ENCODE peak calls at places on chromosomes 5 and 9, in six cellular contexts. Q is prostate gland, B is fibroblast of mammary gland, L is thoracic aorta, I is colonic mucosa, T is HepG2. H is an unnamed sample.

GRCh38 chr9:89408628-89409101 is 89.2 kb downstream of the SEMA4D start:
- DNase-seq in L (no peak), Q (no peak), I (no peak), B (no peak), T (no peak), H (no peak)

GRCh38 chr5:16169550-16169949 is 10.0 kb downstream of the MARCHF11 start:
- DNase-seq in B (no peak), T (no peak), L (no peak), I (no peak), Q (no peak), H (no peak)

GRCh38 chr5:116686438-116686837 is 111.8 kb upstream of the SEMA6A start:
- DNase-seq in I (no peak), B (no peak), T (no peak), Q (no peak), L (no peak), H (no peak)

GRCh38 chr5:56003179-56003578 is 8.4 kb upstream of the IL6ST start:
- DNase-seq in L (no peak), Q (no peak), B (peak; percentile 76), I (peak; percentile 80), T (peak; percentile 90), H (peak; percentile 46)

GRCh38 chr5:13745508-13745907 is 199.0 kb downstream of the DNAH5 start:
- DNase-seq in B (peak; percentile 31), Q (no peak), I (no peak), L (no peak), T (peak; percentile 38), H (no peak)

GRCh38 chr5:15234911-15235310 is 265.1 kb upstream of the FBXL7 start:
- DNase-seq in T (no peak), L (no peak), B (no peak), I (no peak), Q (no peak), H (no peak)

GRCh38 chr9:98451576-98451975 is 196.1 kb upstream of the TBC1D2 start:
- DNase-seq in L (no peak), I (no peak), B (no peak), Q (no peak), T (no peak), H (no peak)

GRCh38 chr5:134637106-134637721 is 4.6 kb upstream of the SAR1B start:
- DNase-seq in I (no peak), T (no peak), Q (peak; percentile 36), B (no peak), L (no peak), H (no peak)

GRCh38 chr9:35385042-35385441 is 104.9 kb upstream of the RUSC2 start:
- DNase-seq in I (no peak), Q (no peak), T (no peak), L (no peak), B (peak; percentile 74), H (peak; percentile 85)

GRCh38 chr5:158751961-158752655 is 347.6 kb downstream of the EBF1 start:
- DNase-seq in Q (no peak), B (no peak), I (no peak), T (no peak), L (no peak), H (no peak)

GRCh38 chr5:143195496-143195895 is 208.0 kb downstream of the NR3C1 start:
- DNase-seq in T (no peak), Q (no peak), I (no peak), B (peak; percentile 52), L (no peak), H (peak; percentile 74)

GRCh38 chr9:113574381-113575262 is 111.1 kb downstream of the RGS3 start:
- DNase-seq in I (no peak), T (no peak), L (no peak), Q (no peak), B (peak; percentile 29), H (no peak)

GRCh38 chr5:92332039-92332438 is 948.9 kb upstream of the ARRDC3 start:
- DNase-seq in I (no peak), T (no peak), Q (no peak), B (peak; percentile 77), L (no peak), H (no peak)

GRCh38 chr5:31361906-31362900 is 168.7 kb downstream of the CDH6 start:
- DNase-seq in L (no peak), I (no peak), B (peak; percentile 53), T (no peak), Q (no peak), H (peak; percentile 22)

GRCh38 chr5:53490747-53491146 is 10.3 kb downstream of the FST start:
- DNase-seq in B (peak; percentile 86), Q (no peak), T (peak; percentile 54), L (no peak), I (no peak), H (peak; percentile 68)

GRCh38 chr9:123710299-123710698 is 219.6 kb downstream of the DENND1A start:
- DNase-seq in B (peak; percentile 76), I (no peak), T (no peak), L (no peak), Q (no peak), H (peak; percentile 87)

GRCh38 chr5:132658383-132659302 is 670 bp downstream of the IL13 start:
- DNase-seq in B (no peak), Q (no peak), L (no peak), I (peak; percentile 14), T (no peak), H (no peak)

GRCh38 chr5:127930311-127930710 is 153.3 kb upstream of the SLC12A2 start:
- DNase-seq in B (no peak), Q (no peak), L (no peak), I (no peak), T (peak; percentile 53), H (peak; percentile 87)

GRCh38 chr5:10762178-10762775 is 1.2 kb upstream of the DAP start:
- DNase-seq in I (peak; percentile 44), L (no peak), T (no peak), Q (peak; percentile 72), B (no peak), H (peak; percentile 22)

GRCh38 chr9:93012998-93013855 is 45.3 kb upstream of the SUSD3 start:
- DNase-seq in I (peak; percentile 10), T (no peak), B (no peak), L (no peak), Q (no peak), H (no peak)

GRCh38 chr9:121350993-121351561 is 19.0 kb downstream of the STOM start:
- DNase-seq in T (no peak), Q (peak; percentile 80), I (peak; percentile 82), B (peak; percentile 93), L (peak; percentile 77), H (peak; percentile 97)

GRCh38 chr5:179262126-179262920 is 82.9 kb downstream of the ADAMTS2 start:
- DNase-seq in I (no peak), B (no peak), T (no peak), L (no peak), Q (no peak), H (no peak)

GRCh38 chr5:16593013-16593412 is 23.8 kb downstream of the RETREG1 start:
- DNase-seq in Q (no peak), I (no peak), T (no peak), B (peak; percentile 78), L (no peak), H (no peak)

GRCh38 chr5:127431977-127432376 is 85.5 kb upstream of the PRRC1 start:
- DNase-seq in L (no peak), I (no peak), Q (no peak), B (no peak), T (no peak), H (no peak)

GRCh38 chr9:136626740-136627642 is 35.7 kb upstream of the EGFL7 start:
- DNase-seq in Q (no peak), L (no peak), B (no peak), T (peak; percentile 89), I (peak; percentile 83), H (no peak)
- TF ChIP-seq CTCF in Q (no peak), L (no peak), B (no peak), T (peak; percentile 32), I (peak; percentile 23), H (no peak)

GRCh38 chr9:128370367-128370751 is 815 bp upstream of the URM1 start:
- DNase-seq in T (no peak), L (no peak), B (no peak), I (no peak), Q (no peak), H (no peak)

GRCh38 chr9:128372784-128373183 is 1.6 kb downstream of the URM1 start:
- DNase-seq in I (no peak), T (no peak), B (peak; percentile 57), L (no peak), Q (no peak), H (no peak)

GRCh38 chr9:128371622-128372117 is 496 bp downstream of the URM1 start:
- DNase-seq in L (no peak), I (no peak), T (no peak), B (no peak), Q (no peak), H (no peak)

GRCh38 chr9:128370752-128371621 is at the start of gene URM1:
- DNase-seq in I (peak; percentile 98), T (peak; percentile 93), Q (peak; percentile 95), L (peak; percentile 82), B (peak; percentile 93), H (peak; percentile 96)

GRCh38 chr9:128372188-128372641 is 1.0 kb downstream of the URM1 start:
- DNase-seq in Q (no peak), L (no peak), B (peak; percentile 34), I (peak; percentile 35), T (no peak), H (no peak)
- H3K4me3 ChIP-seq in Q (peak overlapping the region; percentile 67), L (peak overlapping the region; percentile 82), B (peak overlapping the region; percentile 99), I (peak overlapping the region; percentile 93), T (peak overlapping the region; percentile 92), H (peak overlapping the region; percentile 100)

DNA sequence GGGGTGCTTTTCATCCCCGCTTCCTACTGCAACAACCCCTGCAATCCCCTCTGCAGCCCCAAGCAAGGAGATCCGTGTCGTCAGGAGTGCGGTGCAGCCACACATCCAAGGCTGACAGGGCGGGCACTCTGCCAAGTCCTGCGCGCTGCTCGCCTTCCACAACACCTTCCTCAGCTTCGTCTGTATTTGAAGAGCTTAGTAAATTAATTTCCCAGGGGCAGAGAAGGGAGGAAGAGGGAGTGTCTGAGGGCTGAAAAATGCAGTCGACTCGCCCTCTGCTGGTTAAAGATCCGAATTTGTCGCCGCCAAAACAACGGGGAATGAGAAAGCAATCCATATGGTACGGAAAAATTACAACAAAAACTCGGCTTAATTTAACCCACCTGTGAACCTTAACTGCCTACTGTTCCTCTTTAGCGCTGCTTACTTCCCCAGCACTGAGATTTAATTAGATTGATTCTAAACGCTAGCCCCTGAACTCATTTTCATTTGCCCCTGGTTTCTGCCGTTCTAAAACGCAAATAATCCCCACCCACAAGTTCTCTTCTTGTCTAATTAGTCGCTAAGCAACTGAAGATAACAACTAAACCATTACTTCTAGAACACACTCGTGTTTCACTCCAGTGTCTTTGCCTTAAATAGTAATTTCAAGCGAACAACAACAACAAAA is 10.9 kb upstream of the PCDHB1 start:
- DNase-seq in B (peak; percentile 17), I (no peak), Q (no peak), T (no peak), L (no peak), H (peak; percentile 11)
- TF ChIP-seq CTCF in B (peak; percentile 24), I (no peak), Q (peak; percentile 50), T (peak; percentile 30), L (no peak), H (peak; percentile 7)

GRCh38 chr9:72361227-72361626 is 3.8 kb downstream of the ZFAND5 start:
- DNase-seq in T (no peak), Q (no peak), I (no peak), L (no peak), B (no peak), H (no peak)
- H3K4me3 ChIP-seq in T (no peak overlapping the region), Q (peak overlapping the region; percentile 98), I (peak overlapping the region; percentile 79), L (peak overlapping the region; percentile 99), B (peak overlapping the region; percentile 89), H (peak overlapping the region; percentile 61)

GRCh38 chr5:171630047-171630669 is 155.5 kb upstream of the SMIM23 start:
- DNase-seq in B (peak; percentile 53), I (peak; percentile 34), L (no peak), T (no peak), Q (peak; percentile 20), H (peak; percentile 46)
- TF ChIP-seq CTCF in B (peak; percentile 56), I (peak; percentile 17), L (peak; percentile 31), T (peak; percentile 17), Q (peak; percentile 48), H (peak; percentile 41)

GRCh38 chr9:78074385-78075291 is 43.0 kb upstream of the GNAQ start:
- DNase-seq in T (no peak), Q (no peak), L (no peak), I (no peak), B (peak; percentile 12), H (peak; percentile 21)
- H3K4me3 ChIP-seq in T (no peak overlapping the region), Q (no peak overlapping the region), L (no peak overlapping the region), I (no peak overlapping the region), B (no peak overlapping the region), H (no peak overlapping the region)

H was measured in fibroblast of pulmonary artery.